ENCODE peak calls at places on chromosomes 16 and 17, in six cellular contexts. F is Caco-2, N is heart right ventricle, D is Peyer's patch, Q is psoas muscle, P is nephron progenitor cell. R is an unnamed sample.

GRCh38 chr17:11636771-11637170 is 38.5 kb downstream of the DNAH9 start:
- DNase-seq in F (no peak), N (no peak), D (no peak), Q (no peak), P (no peak), R (peak)

GRCh38 chr16:59201160-59201559 is 467.0 kb upstream of the GOT2 start:
- DNase-seq in F (no peak), N (no peak), D (no peak), Q (no peak), P (no peak), R (no peak)

GRCh38 chr17:39699818-39700147 is at the start of gene ERBB2:
- DNase-seq in F (peak), N (peak), D (peak), Q (peak), P (peak), R (peak)

GRCh38 chr17:82385559-82386255 is 14.1 kb downstream of the UTS2R start:
- DNase-seq in F (no peak), N (no peak), D (no peak), Q (no peak), P (peak), R (no peak)

GRCh38 chr16:57606847-57607501 is 21.5 kb upstream of the ADGRG1 start:
- DNase-seq in F (peak), N (no peak), D (no peak), Q (no peak), P (no peak), R (peak)

GRCh38 chr17:44848961-44849489 is 1.3 kb downstream of the HIGD1B start:
- DNase-seq in F (no peak), N (no peak), D (no peak), Q (no peak), P (no peak), R (no peak)

GRCh38 chr16:3536851-3537250 is 36.0 kb downstream of the CLUAP1 start:
- DNase-seq in F (no peak), N (peak), D (no peak), Q (no peak), P (no peak), R (no peak)

GRCh38 chr16:53518550-53519416 is 15.8 kb upstream of the AKTIP start:
- DNase-seq in F (no peak), N (peak), D (no peak), Q (no peak), P (no peak), R (no peak)

GRCh38 chr17:29572691-29573557 is 4.4 kb downstream of the TP53I13 start:
- DNase-seq in F (no peak), N (peak), D (peak), Q (peak), P (peak), R (no peak)

GRCh38 chr16:85349413-85350145 is 237.3 kb upstream of the CIBAR2 start:
- DNase-seq in F (no peak), N (no peak), D (no peak), Q (no peak), P (no peak), R (no peak)

GRCh38 chr16:73025111-73025505 is 22.8 kb downstream of the ZFHX3 start:
- DNase-seq in F (no peak), N (peak), D (no peak), Q (peak), P (no peak), R (no peak)

GRCh38 chr16:87784812-87785211 is 19.0 kb upstream of the KLHDC4 start:
- DNase-seq in F (peak), N (no peak), D (no peak), Q (no peak), P (no peak), R (no peak)

GRCh38 chr16:89224665-89225064 is 7.2 kb downstream of the ZNF778 start:
- DNase-seq in F (no peak), N (no peak), D (no peak), Q (no peak), P (no peak), R (no peak)

GRCh38 chr16:1788708-1789100 is 4.8 kb downstream of the IGFALS start:
- DNase-seq in F (no peak), N (peak), D (no peak), Q (peak), P (no peak), R (no peak)

GRCh38 chr17:19387921-19388521 is 1.0 kb upstream of the MFAP4 start:
- DNase-seq in F (no peak), N (no peak), D (no peak), Q (no peak), P (no peak), R (no peak)

GRCh38 chr17:55063857-55064485 is 95.4 kb downstream of the STXBP4 start:
- DNase-seq in F (no peak), N (no peak), D (no peak), Q (no peak), P (no peak), R (no peak)

GRCh38 chr17:67035131-67036083 is 8.9 kb upstream of the CACNG1 start:
- DNase-seq in F (no peak), N (no peak), D (no peak), Q (no peak), P (no peak), R (no peak)

DNA sequence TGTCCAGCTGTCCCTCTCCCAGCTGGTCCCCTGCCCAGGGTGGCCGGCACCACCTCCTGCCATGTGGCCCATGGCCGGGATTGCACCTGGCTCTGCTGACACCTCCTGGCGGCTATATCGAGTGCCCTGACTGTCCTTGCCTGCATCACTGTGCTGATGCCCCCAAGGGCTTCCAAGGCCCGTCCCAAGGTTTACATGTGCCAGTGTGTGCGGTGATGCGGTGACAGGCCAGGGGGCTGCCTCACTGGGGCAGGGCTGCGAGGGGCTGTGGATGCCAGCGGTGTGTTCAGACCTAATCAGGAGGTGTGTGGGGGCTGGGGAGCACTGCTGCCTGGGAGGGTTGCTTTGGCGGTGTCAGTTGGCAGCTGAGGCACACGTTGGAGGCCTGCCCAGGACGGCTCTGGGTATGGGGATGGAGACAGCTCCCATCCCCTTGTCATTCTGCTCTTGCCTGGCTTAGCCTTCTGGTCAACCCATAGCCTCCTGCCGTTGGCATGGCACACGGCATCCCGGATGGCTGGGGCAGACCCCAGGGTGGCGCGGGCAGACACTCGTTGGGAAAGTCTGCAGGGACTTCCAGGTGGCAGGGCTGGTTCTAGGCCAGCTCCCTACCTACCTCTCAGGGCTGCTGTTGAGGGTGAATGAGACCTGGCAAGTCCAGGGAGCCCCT is 5.5 kb downstream of the MAP2K3 start:
- DNase-seq in F (no peak), N (peak), D (no peak), Q (peak), P (no peak), R (no peak)
- TF ChIP-seq CTCF in F (no peak), N (no peak), D (no peak), Q (peak), P (no peak), R (no peak)

GRCh38 chr16:67480833-67481560 is at the start of gene ATP6V0D1:
- DNase-seq in F (peak), N (peak), D (peak), Q (peak), P (peak), R (peak)

GRCh38 chr16:67483150-67483549 is at the start of gene AGRP:
- DNase-seq in F (no peak), N (no peak), D (no peak), Q (no peak), P (no peak), R (no peak)

GRCh38 chr16:67482260-67482924 is 955 bp downstream of the AGRP start:
- DNase-seq in F (no peak), N (no peak), D (no peak), Q (no peak), P (no peak), R (no peak)

GRCh38 chr16:67483731-67484525 is 581 bp upstream of the AGRP start:
- DNase-seq in F (no peak), N (no peak), D (no peak), Q (no peak), P (no peak), R (no peak)

DNA sequence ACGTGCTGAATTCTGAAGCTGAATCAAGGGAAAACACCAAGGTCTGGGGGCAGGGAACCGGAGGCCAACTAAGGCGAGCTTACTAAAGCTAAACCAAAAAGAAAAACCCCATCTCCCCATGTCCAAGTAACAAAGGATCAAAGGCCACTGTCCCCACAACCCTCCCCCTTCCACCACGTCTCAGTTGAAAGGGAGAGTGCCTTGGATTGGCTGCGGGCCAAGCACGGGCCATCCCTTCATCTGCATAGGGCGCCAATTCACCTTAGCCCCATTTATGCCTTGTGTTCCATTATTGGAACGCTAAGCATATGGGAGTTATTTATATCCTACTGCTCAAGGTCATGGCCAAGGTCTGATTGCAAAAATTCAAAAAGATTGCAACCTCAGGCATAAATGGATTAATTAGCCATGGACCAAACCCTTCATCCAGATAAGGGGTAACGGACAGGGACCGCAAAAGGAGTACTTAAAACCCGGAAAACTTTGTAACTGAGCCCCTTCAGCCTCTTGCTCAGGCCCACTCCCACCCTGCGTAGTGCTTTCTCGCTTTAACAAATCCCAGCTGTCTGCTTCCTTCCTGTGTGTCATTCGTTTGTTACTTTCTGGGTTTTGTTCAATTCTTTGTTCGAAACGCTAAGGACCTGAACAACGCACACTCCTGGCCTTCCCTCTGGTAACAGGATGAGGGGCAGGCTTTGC is 753 bp upstream of the ATP6V0D1 start:
- DNase-seq in F (peak), N (peak), D (peak), Q (peak), P (no peak), R (no peak)
- TF ChIP-seq CTCF in F (no peak), N (no peak), D (no peak), Q (no peak), P (no peak), R (no peak)

DNA sequence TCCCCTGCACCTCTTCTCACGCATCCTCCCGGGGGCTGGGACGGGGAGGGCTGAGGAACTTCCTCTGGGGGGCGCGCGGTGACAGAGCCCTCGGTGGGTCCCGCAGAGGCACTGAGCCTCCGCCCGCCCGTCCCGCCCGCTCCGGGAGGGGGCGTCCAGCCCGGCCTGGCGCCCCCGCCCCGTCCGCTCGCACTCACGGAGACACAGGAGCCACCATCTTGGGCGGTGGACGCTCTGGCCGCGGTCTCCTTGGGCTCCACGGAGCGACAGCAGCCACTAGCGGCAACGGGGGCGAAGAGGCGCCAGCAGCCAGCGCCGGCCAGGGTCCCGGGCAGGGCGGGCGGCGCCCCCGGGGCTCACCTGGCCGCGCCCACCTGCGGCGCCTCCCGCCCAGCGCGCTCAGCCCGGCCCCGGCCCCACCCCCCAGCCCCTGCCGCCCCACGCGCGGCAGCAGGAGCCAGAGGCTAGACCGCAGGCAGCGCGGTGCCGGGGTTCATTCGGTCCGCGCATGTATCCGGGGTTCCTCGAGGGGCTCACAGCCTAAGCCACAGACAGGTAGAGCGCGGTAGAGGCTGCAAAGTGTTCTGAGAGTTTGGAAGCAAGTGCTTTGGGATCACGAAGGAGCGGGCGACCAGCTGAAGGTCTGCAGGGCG is at the start of gene C17orf113:
- DNase-seq in F (peak), N (peak), D (peak), Q (peak), P (peak), R (peak)
- TF ChIP-seq CTCF in F (peak), N (peak), D (no peak), Q (peak), P (peak), R (peak)

GRCh38 chr17:27407916-27408846 is 48.1 kb upstream of the KSR1 start:
- DNase-seq in F (no peak), N (no peak), D (no peak), Q (no peak), P (no peak), R (no peak)
- TF ChIP-seq CTCF in F (no peak), N (no peak), D (no peak), Q (peak), P (no peak), R (peak)

GRCh38 chr17:21275579-21276339 is 8.8 kb upstream of the MAP2K3 start:
- DNase-seq in F (peak), N (peak), D (peak), Q (peak), P (peak), R (peak)
- TF ChIP-seq CTCF in F (no peak), N (no peak), D (peak), Q (peak), P (no peak), R (no peak)

GRCh38 chr16:50747206-50747956 is 5.5 kb downstream of the CYLD start:
- DNase-seq in F (no peak), N (no peak), D (no peak), Q (no peak), P (no peak), R (no peak)

GRCh38 chr16:50744911-50745310 is 3.0 kb downstream of the CYLD start:
- DNase-seq in F (no peak), N (no peak), D (no peak), Q (no peak), P (no peak), R (no peak)

GRCh38 chr16:50743575-50744225 is 1.8 kb downstream of the CYLD start:
- DNase-seq in F (no peak), N (no peak), D (no peak), Q (no peak), P (no peak), R (no peak)

GRCh38 chr16:50742521-50743150 is 750 bp downstream of the CYLD start:
- DNase-seq in F (no peak), N (peak), D (peak), Q (peak), P (peak), R (no peak)

DNA sequence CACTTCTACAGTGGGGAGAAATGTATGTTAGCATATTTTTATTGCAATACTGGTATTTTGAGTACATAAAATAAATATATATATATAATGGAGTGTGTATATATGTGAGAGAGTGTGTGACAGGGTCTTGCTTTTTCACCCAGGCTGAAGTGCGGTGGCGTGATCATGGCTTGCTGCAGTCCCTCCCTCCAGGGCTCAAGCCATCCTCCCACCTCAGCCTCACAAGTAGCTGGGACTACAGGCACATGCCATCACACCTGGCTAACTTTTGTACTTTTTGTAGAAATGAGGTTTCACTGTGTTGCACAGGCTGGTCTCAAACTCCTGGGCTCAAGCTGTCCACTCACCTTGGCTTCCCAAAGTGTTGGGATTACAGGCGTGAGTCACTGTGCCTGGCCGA is 4.1 kb downstream of the CYLD start:
- DNase-seq in F (no peak), N (no peak), D (no peak), Q (no peak), P (no peak), R (no peak)
- TF ChIP-seq CTCF in F (no peak), N (no peak), D (no peak), Q (no peak), P (no peak), R (no peak)

DNA sequence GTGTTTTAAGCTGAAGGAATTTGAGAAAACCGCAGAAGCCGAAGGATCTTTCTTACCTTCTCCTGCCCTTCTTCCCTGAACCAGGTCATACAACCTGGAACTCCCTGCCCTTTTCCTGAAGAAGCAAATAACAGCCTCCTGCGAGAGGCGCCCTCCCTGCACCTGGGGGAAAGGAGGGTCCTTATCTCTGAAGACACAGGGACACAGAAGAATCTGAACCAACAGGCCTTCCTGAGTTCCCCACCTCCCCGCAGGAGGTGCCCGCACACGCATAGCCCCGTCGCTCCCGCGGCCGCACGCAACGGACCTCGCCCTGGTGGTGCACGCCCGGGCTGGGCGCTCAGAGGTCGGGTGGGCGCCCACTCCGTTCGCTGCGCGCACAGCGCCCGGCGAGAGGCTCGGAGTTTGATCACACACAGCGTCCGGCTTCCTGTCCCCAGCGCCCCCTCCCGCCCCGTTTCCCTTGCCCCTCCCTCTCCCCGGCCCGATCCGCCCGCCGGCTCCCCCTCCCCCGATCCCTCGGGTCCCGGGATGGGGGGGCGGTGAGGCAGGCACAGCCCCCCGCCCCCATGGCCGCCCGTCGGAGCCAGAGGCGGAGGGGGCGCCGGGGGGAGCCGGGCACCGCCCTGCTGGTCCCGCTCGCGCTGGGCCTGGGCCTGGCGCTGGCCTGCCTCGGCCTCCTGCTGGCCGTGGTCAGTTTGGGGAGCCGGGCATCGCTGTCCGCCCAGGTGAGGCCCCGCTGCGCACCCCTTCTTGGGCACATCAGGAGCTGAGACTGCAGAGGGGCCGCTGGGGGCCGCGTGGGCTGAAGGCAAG is at the start of gene TNFSF12:
- DNase-seq in F (no peak), N (peak), D (peak), Q (peak), P (peak), R (no peak)
- TF ChIP-seq CTCF in F (no peak), N (no peak), D (no peak), Q (peak), P (no peak), R (peak)

R was measured in osteocyte.